ENCODE peak calls at places on chromosome 18, in eight cellular contexts. F, G, L, K, X, A, T and V are unnamed samples.

GRCh38 chr18:11902522-11903292 is 5.4 kb downstream of the MPPE1 start:
- DNase-seq in A (peak; percentile 24), F (no peak), K (no peak), T (peak; percentile 27), L (no peak), X (no peak), G (no peak), V (no peak)

GRCh38 chr18:48564139-48564538 is 25.3 kb downstream of the CTIF start:
- DNase-seq in A (no peak), L (no peak), G (no peak), X (no peak), F (no peak), T (no peak), K (no peak), V (no peak)

GRCh38 chr18:75203456-75204261 is 5.3 kb downstream of the PTGR3 start:
- DNase-seq in G (no peak), X (no peak), K (peak; percentile 81), L (no peak), F (no peak), A (peak; percentile 59), T (no peak), V (no peak)

GRCh38 chr18:62018034-62018760 is 125.4 kb upstream of the RNF152 start:
- DNase-seq in T (no peak), A (peak; percentile 74), G (no peak), F (peak; percentile 94), K (peak; percentile 85), X (no peak), L (no peak), V (no peak)

GRCh38 chr18:78994000-78994399 is 14.4 kb downstream of the SALL3 start:
- DNase-seq in X (no peak), L (no peak), A (no peak), K (no peak), F (no peak), G (no peak), T (no peak), V (no peak)

GRCh38 chr18:75247601-75248421 is 37.2 kb downstream of the TSHZ1 start:
- DNase-seq in T (peak; percentile 32), K (no peak), A (peak; percentile 86), X (no peak), G (no peak), F (no peak), L (no peak), V (peak; percentile 62)

GRCh38 chr18:3319399-3319798 is 57.5 kb downstream of the MYL12B start:
- DNase-seq in X (no peak), A (no peak), K (no peak), L (no peak), T (peak; percentile 47), F (no peak), G (no peak), V (no peak)

GRCh38 chr18:11880586-11881304 is 27.4 kb downstream of the MPPE1 start:
- DNase-seq in F (no peak), G (no peak), L (no peak), K (no peak), X (no peak), A (no peak), T (no peak), V (no peak)

GRCh38 chr18:63307555-63308200 is 11.9 kb downstream of the BCL2 start:
- DNase-seq in L (no peak), F (no peak), A (no peak), X (no peak), K (no peak), G (no peak), T (no peak), V (no peak)

GRCh38 chr18:12408247-12408869 is 629 bp downstream of the PRELID3A start:
- DNase-seq in F (no peak), L (no peak), G (peak; percentile 18), A (peak; percentile 42), K (no peak), T (no peak), X (no peak), V (no peak)

GRCh38 chr18:76859474-76860339 is 37.4 kb downstream of the ZNF236 start:
- DNase-seq in X (no peak), K (no peak), L (no peak), G (no peak), A (no peak), T (no peak), F (no peak), V (no peak)

GRCh38 chr18:40473221-40473620 is 1481.8 kb upstream of the PIK3C3 start:
- DNase-seq in K (no peak), G (no peak), X (no peak), T (no peak), A (peak; percentile 15), L (no peak), F (no peak), V (no peak)

GRCh38 chr18:2982452-2983172 is 30.3 kb downstream of the LPIN2 start:
- DNase-seq in F (no peak), K (no peak), X (no peak), T (no peak), L (no peak), G (no peak), A (no peak), V (no peak)

GRCh38 chr18:23716516-23716915 is 27.3 kb downstream of the LAMA3 start:
- DNase-seq in X (no peak), T (peak; percentile 90), K (no peak), G (no peak), A (peak; percentile 80), F (peak; percentile 58), L (no peak), V (peak; percentile 79)

GRCh38 chr18:43277164-43277600 is at the start of gene SYT4:
- DNase-seq in A (peak; percentile 78), G (peak; percentile 58), K (peak; percentile 76), F (no peak), L (no peak), T (peak; percentile 45), X (peak; percentile 58), V (peak; percentile 8)

GRCh38 chr18:42183746-42184145 is 228.7 kb downstream of the PIK3C3 start:
- DNase-seq in G (no peak), A (peak; percentile 92), T (peak; percentile 73), L (no peak), X (no peak), F (peak; percentile 16), K (no peak), V (peak; percentile 61)

GRCh38 chr18:51525453-51526225 is 328.2 kb upstream of the MEX3C start:
- DNase-seq in L (no peak), F (no peak), K (no peak), X (no peak), T (peak; percentile 40), A (no peak), G (no peak), V (no peak)

GRCh38 chr18:666177-666576 is 8.7 kb downstream of the TYMS start:
- DNase-seq in F (no peak), L (no peak), K (no peak), A (no peak), T (no peak), X (no peak), G (no peak), V (no peak)
- TF ChIP-seq CTCF in F (no peak), L (no peak), K (no peak), A (peak; percentile 42), T (peak; percentile 32), X (no peak), G (no peak), V (peak; percentile 45)

GRCh38 chr18:6874316-6874715 is 144.8 kb downstream of the ARHGAP28 start:
- DNase-seq in F (no peak), L (no peak), G (no peak), T (no peak), K (no peak), X (no peak), A (no peak), V (no peak)
- TF ChIP-seq CTCF in F (no peak), L (no peak), G (no peak), T (no peak), K (no peak), X (no peak), A (no peak), V (peak; percentile 52)

GRCh38 chr18:55339990-55340389 is 248.0 kb downstream of the TCF4 start:
- DNase-seq in A (no peak), G (no peak), F (no peak), L (no peak), X (no peak), K (no peak), T (no peak), V (no peak)

GRCh38 chr18:55337153-55337552 is 250.8 kb downstream of the TCF4 start:
- DNase-seq in G (no peak), L (no peak), A (no peak), X (no peak), K (no peak), T (no peak), F (no peak), V (no peak)

GRCh38 chr18:55340998-55341397 is 247.0 kb downstream of the TCF4 start:
- DNase-seq in L (no peak), A (no peak), G (no peak), F (no peak), T (no peak), X (no peak), K (no peak), V (no peak)

GRCh38 chr18:55337908-55338521 is 250.0 kb downstream of the TCF4 start:
- DNase-seq in G (no peak), X (no peak), F (no peak), K (no peak), T (no peak), A (no peak), L (peak; percentile 24), V (no peak)

GRCh38 chr18:55338955-55339662 is 248.9 kb downstream of the TCF4 start:
- DNase-seq in L (no peak), T (peak; percentile 6), X (no peak), F (no peak), A (no peak), K (no peak), G (no peak), V (no peak)
- TF ChIP-seq CTCF in L (no peak), T (no peak), X (no peak), F (peak; percentile 45), A (peak; percentile 27), K (no peak), G (peak; percentile 15), V (peak; percentile 11)

DNA sequence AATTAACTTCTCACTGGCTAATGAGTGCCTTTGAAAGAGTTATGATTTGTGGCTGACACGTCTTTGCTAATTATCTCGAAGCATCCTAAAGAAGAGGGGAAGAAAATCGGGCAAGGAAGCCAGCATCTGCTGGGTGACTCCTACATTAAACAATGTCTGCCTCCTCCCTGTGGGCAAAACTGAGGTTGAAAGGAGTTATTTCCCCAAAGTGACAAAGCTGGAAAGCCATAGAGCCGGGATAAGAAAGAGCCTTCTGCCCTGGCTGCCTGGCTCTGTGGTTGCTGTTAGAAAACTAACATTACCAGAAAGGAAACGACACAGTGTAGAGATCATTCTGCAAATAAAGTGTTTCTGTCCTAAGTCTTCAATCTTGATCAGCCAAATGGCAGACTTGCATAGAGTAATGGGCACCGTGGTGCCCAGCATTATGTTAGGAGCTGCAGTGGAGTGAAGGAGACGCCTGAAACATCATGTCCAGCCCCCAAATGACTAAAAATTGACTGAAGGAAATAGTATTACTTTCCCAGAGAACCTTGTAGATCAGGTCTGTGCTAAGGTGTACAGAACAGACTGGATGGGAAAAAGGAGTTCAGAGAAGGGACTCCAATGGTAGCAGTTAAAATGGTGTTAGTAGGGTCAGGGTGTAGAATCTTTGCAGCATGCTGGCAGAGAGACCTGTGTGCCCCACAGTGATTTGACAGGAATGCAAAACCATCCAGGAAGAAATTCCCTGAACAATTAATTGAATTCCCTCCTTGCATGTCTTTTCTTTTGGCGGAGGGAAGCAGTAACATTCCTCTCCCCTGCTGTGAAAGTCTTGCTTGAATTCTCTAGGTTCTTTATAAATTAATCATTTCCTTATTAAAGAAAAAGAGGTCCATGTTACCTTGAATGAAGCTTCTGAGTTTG is 44.4 kb downstream of the ALPK2 start:
- DNase-seq in L (no peak), K (no peak), F (no peak), G (no peak), X (no peak), T (no peak), A (peak; percentile 71), V (no peak)
- TF ChIP-seq CTCF in L (no peak), K (no peak), F (peak; percentile 18), G (no peak), X (no peak), T (no peak), A (no peak), V (peak; percentile 56)